ENCODE peak calls at places on chromosome 14, in seven cellular contexts. W is left lung; X is lung; V is A549; N is aorta; H is CD4-positive, alpha-beta T cell; U is astrocyte. A is an unnamed sample.

GRCh38 chr14:49924852-49925251 is 32.0 kb downstream of the ARF6 start:
- DNase-seq in W (no peak), X (no peak), V (no peak), N (no peak), H (no peak), U (no peak), A (no peak)

GRCh38 chr14:31419179-31420012 is 954 bp downstream of the HEATR5A start:
- DNase-seq in W (no peak), X (no peak), V (no peak), N (no peak), H (no peak), U (peak), A (no peak)

GRCh38 chr14:49428076-49428475 is 158.1 kb downstream of the RPS29 start:
- DNase-seq in W (no peak), X (no peak), V (no peak), N (no peak), H (no peak), U (no peak), A (no peak)

GRCh38 chr14:52355016-52355430 is 40.9 kb downstream of the PTGER2 start:
- DNase-seq in W (no peak), X (no peak), V (peak), N (no peak), H (no peak), U (peak), A (no peak)

GRCh38 chr14:99718811-99719192 is 34.7 kb downstream of the CYP46A1 start:
- DNase-seq in W (peak), X (no peak), V (no peak), N (no peak), H (no peak), U (no peak), A (no peak)

GRCh38 chr14:103014466-103015319 is 42.7 kb downstream of the CDC42BPB start:
- DNase-seq in W (no peak), X (no peak), V (no peak), N (peak), H (no peak), U (peak), A (no peak)

GRCh38 chr14:49766839-49767238 is 1.1 kb upstream of the KLHDC2 start:
- DNase-seq in W (no peak), X (no peak), V (no peak), N (no peak), H (no peak), U (no peak), A (no peak)

GRCh38 chr14:38873923-38874612 is 229.0 kb downstream of the SEC23A start:
- DNase-seq in W (no peak), X (no peak), V (no peak), N (no peak), H (no peak), U (no peak), A (no peak)

GRCh38 chr14:47044841-47045240 is 393.3 kb upstream of the RPL10L start:
- DNase-seq in W (no peak), X (peak), V (no peak), N (no peak), H (no peak), U (peak), A (no peak)

GRCh38 chr14:96945721-96946120 is 148.5 kb downstream of the VRK1 start:
- DNase-seq in W (no peak), X (no peak), V (no peak), N (no peak), H (no peak), U (no peak), A (no peak)

DNA sequence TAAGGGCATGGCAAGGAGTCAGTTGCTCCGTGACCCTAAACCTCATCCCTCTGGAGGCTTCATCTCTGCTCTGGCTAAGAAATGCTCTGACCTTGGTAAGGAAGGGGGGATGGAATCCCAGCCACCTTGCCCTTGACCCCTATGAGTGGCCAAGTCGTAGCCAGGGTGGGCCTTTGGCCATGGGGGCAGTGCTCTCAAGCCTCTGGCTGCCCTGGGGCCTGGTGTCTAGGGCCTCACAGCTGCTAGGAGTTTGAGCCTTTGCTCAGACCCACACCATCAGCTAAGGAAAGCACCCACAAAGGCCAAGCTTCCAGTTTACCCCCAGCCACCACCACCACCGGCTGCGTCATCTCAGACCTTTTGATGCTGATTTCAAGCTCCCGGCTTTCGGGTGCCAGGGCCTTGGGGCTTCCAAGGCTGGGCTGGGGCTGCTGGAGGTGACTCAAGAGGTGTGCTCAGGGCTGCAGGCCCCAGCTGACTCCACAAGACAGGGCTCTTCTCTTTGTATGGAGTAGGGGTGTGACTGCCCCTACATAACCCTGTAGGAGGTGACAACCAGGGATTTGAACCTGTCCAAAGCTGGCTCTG is 3.7 kb downstream of the ASB2 start:
- DNase-seq in W (no peak), X (no peak), V (no peak), N (no peak), H (no peak), U (no peak), A (no peak)
- H3K27ac ChIP-seq in W (no peak), X (no peak), V (no peak), N (peak), H (no peak), U (no peak), A (no peak)

GRCh38 chr14:71415404-71415690 is 508.1 kb downstream of the PCNX1 start:
- DNase-seq in W (no peak), X (no peak), V (no peak), N (no peak), H (no peak), U (peak), A (no peak)

GRCh38 chr14:71416392-71416791 is 509.1 kb downstream of the PCNX1 start:
- DNase-seq in W (no peak), X (no peak), V (no peak), N (no peak), H (no peak), U (peak), A (no peak)

GRCh38 chr14:71411766-71412165 is 504.5 kb downstream of the PCNX1 start:
- DNase-seq in W (no peak), X (no peak), V (no peak), N (no peak), H (no peak), U (no peak), A (no peak)

GRCh38 chr14:71411280-71411595 is 504.0 kb downstream of the PCNX1 start:
- DNase-seq in W (no peak), X (no peak), V (no peak), N (no peak), H (no peak), U (no peak), A (no peak)

GRCh38 chr14:71414631-71415403 is 507.6 kb downstream of the PCNX1 start:
- DNase-seq in W (no peak), X (no peak), V (no peak), N (no peak), H (no peak), U (peak), A (no peak)
- H3K27ac ChIP-seq in W (no peak), X (no peak), V (no peak), N (no peak), H (no peak), U (peak), A (no peak)

GRCh38 chr14:73771848-73772705 is 57.9 kb upstream of the PNMA1 start:
- DNase-seq in W (no peak), X (no peak), V (no peak), N (peak), H (peak), U (peak), A (no peak)
- H3K27ac ChIP-seq in W (peak), X (peak), V (peak), N (peak), H (peak), U (peak), A (peak)

GRCh38 chr14:76901171-76902055 is 75.2 kb downstream of the LRRC74A start:
- DNase-seq in W (no peak), X (no peak), V (no peak), N (no peak), H (no peak), U (no peak), A (no peak)
- H3K27ac ChIP-seq in W (no peak), X (peak), V (peak), N (peak), H (no peak), U (no peak), A (no peak)

GRCh38 chr14:30209136-30209535 is 281.5 kb upstream of the PRKD1 start:
- DNase-seq in W (no peak), X (no peak), V (no peak), N (no peak), H (no peak), U (no peak), A (no peak)

GRCh38 chr14:30210630-30211029 is 283.0 kb upstream of the PRKD1 start:
- DNase-seq in W (no peak), X (no peak), V (no peak), N (no peak), H (no peak), U (peak), A (no peak)

GRCh38 chr14:30214456-30215090 is 286.9 kb upstream of the PRKD1 start:
- DNase-seq in W (no peak), X (no peak), V (peak), N (no peak), H (no peak), U (peak), A (no peak)

GRCh38 chr14:30211326-30211725 is 283.7 kb upstream of the PRKD1 start:
- DNase-seq in W (no peak), X (no peak), V (no peak), N (no peak), H (no peak), U (peak), A (no peak)

DNA sequence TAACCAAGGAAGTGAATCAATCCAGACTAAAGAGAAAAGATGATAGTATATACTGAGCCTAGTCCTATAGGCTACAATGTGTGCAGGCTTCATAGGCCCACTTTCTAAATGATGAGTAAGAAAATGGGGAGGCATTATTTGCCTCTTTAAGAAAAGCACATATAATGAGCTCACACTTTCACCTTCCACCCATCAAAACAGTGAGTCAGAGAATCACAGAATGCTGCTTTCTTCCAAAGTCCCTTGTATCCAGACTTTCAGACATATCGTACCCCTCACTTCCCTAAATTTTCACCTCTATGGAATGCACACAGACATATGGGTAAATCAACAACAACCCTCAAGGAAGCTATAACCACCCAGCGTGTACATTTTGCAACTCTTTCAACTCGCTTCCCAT is 286.4 kb upstream of the PRKD1 start:
- DNase-seq in W (no peak), X (no peak), V (no peak), N (no peak), H (no peak), U (peak), A (no peak)
- H3K27ac ChIP-seq in W (no peak), X (no peak), V (no peak), N (no peak), H (no peak), U (no peak), A (no peak)